ENCODE peak calls at places on chromosomes 16 and 17, in six cellular contexts. X is Peyer's patch, Y is left lung, D is neural progenitor cell, L is right atrium auricular region, V is IMR-90. C is an unnamed sample.
A peak's percentile ranks its signal among the peaks of the same experiment; 100 is the strongest.

GRCh38 chr16:47258874-47259461 is 115.2 kb upstream of the NETO2 start:
- DNase-seq in X (no peak), Y (no peak), D (peak; percentile 37), L (no peak), V (peak; percentile 14), C (no peak)

GRCh38 chr16:57091200-57091989 is 988 bp upstream of the CPNE2 start:
- DNase-seq in X (peak; percentile 62), Y (peak; percentile 83), D (peak; percentile 31), L (peak; percentile 67), V (peak; percentile 53), C (no peak)

GRCh38 chr17:31381165-31381668 is 10.3 kb upstream of the RAB11FIP4 start:
- DNase-seq in X (no peak), Y (no peak), D (no peak), L (no peak), V (no peak), C (no peak)

GRCh38 chr17:77700165-77700881 is 258.2 kb upstream of the TNRC6C start:
- DNase-seq in X (peak; percentile 38), Y (no peak), D (no peak), L (no peak), V (no peak), C (no peak)

GRCh38 chr17:44543213-44543904 is 13.9 kb upstream of the FZD2 start:
- DNase-seq in X (no peak), Y (no peak), D (peak; percentile 90), L (no peak), V (peak; percentile 96), C (no peak)

GRCh38 chr16:75203106-75203505 is 3.9 kb downstream of the CTRB2 start:
- DNase-seq in X (no peak), Y (peak; percentile 65), D (no peak), L (no peak), V (no peak), C (no peak)

GRCh38 chr16:57532251-57532625 is 4.1 kb downstream of the CCDC102A start:
- DNase-seq in X (peak; percentile 39), Y (peak; percentile 20), D (no peak), L (no peak), V (no peak), C (no peak)

GRCh38 chr17:68591583-68591982 is 9.6 kb downstream of the FAM20A start:
- DNase-seq in X (no peak), Y (no peak), D (peak; percentile 38), L (no peak), V (no peak), C (no peak)

GRCh38 chr16:2954228-2954627 is 9.8 kb upstream of the KREMEN2 start:
- DNase-seq in X (no peak), Y (no peak), D (no peak), L (no peak), V (no peak), C (no peak)

GRCh38 chr16:56971768-56972043 is 10.0 kb downstream of the CETP start:
- DNase-seq in X (no peak), Y (no peak), D (no peak), L (no peak), V (no peak), C (no peak)

GRCh38 chr16:1054660-1055556 is 17.6 kb upstream of the SSTR5 start:
- DNase-seq in X (peak; percentile 59), Y (no peak), D (peak; percentile 92), L (no peak), V (peak; percentile 29), C (no peak)

GRCh38 chr16:3022697-3023414 is 886 bp downstream of the HCFC1R1 start:
- DNase-seq in X (no peak), Y (no peak), D (no peak), L (no peak), V (peak; percentile 20), C (no peak)

GRCh38 chr16:12458591-12459400 is 344.9 kb downstream of the CPPED1 start:
- DNase-seq in X (peak; percentile 56), Y (peak; percentile 87), D (no peak), L (no peak), V (no peak), C (no peak)

GRCh38 chr17:81509048-81509686 is 3.4 kb downstream of the ACTG1 start:
- DNase-seq in X (peak; percentile 71), Y (peak; percentile 14), D (no peak), L (no peak), V (no peak), C (no peak)

GRCh38 chr17:38605852-38606645 is at the start of gene SRCIN1:
- DNase-seq in X (peak; percentile 81), Y (peak; percentile 83), D (peak; percentile 86), L (no peak), V (peak; percentile 2), C (no peak)

GRCh38 chr16:80743772-80744171 is 60.6 kb downstream of the CDYL2 start:
- DNase-seq in X (no peak), Y (no peak), D (no peak), L (no peak), V (peak; percentile 2), C (no peak)

GRCh38 chr17:45867702-45868101 is 23.0 kb downstream of the SPPL2C start:
- DNase-seq in X (no peak), Y (no peak), D (no peak), L (no peak), V (no peak), C (no peak)

GRCh38 chr16:69644790-69645189 is 79.0 kb downstream of the NFAT5 start:
- DNase-seq in X (no peak), Y (no peak), D (no peak), L (no peak), V (no peak), C (no peak)

GRCh38 chr17:17417718-17418151 is 59.1 kb upstream of the MED9 start:
- DNase-seq in X (peak; percentile 84), Y (no peak), D (no peak), L (no peak), V (no peak), C (no peak)

GRCh38 chr17:32265192-32265895 is at the start of gene RHBDL3:
- DNase-seq in X (no peak), Y (peak; percentile 75), D (peak; percentile 67), L (no peak), V (no peak), C (no peak)

DNA sequence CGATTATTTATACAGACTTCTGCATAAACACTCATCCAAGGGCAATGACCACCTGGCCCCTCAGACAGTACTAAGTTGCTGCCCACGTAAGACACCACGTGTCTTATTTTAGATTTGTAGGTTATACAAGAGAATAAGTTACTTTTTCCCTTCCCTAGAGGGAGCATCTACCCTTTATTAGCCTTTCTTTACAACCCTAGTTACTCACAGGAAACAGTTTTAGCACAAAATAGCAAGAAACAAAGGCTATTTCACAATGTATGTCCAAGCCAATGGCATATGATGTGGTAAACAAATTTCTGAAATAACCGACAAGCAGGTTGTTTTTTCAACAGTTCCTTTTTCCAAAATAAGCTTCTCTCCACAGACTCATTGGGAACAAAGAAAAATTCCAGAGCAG is 50.1 kb upstream of the ERN1 start:
- DNase-seq in X (no peak), Y (no peak), D (no peak), L (no peak), V (peak; percentile 58), C (no peak)
- H3K4me1 ChIP-seq in X (no peaks in the 10 kb centered on the region), Y (peaks cover 16% of the 10 kb centered on the region), D (no peaks in the 10 kb centered on the region), L (peaks cover 35% of the 10 kb centered on the region), V (peaks cover 9% of the 10 kb centered on the region), C (no peaks in the 10 kb centered on the region)

DNA sequence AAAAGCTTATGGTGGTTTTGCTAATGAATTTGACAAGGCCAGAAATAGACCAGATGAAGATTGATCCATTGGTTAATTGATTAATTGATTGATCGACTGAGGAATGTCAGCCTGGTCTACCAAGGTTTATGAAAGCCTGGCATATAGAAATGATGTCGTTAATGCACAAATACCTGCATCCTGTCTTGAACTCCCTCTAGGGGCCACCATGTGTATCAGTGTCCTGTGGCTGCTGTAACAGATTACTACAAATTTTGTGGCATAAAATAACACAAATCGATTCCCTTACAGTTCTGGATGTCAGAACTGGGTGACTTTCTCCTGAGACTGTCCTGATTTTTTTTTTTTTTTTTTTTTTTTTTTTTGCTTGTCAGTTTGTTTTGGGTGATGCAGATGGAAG is 553.2 kb downstream of the MAF start:
- DNase-seq in X (no peak), Y (no peak), D (no peak), L (no peak), V (no peak), C (no peak)
- TF ChIP-seq CTCF in X (peak; percentile 61), Y (peak; percentile 48), D (peak; percentile 63), L (no peak), V (no peak), C (peak; percentile 72)

DNA sequence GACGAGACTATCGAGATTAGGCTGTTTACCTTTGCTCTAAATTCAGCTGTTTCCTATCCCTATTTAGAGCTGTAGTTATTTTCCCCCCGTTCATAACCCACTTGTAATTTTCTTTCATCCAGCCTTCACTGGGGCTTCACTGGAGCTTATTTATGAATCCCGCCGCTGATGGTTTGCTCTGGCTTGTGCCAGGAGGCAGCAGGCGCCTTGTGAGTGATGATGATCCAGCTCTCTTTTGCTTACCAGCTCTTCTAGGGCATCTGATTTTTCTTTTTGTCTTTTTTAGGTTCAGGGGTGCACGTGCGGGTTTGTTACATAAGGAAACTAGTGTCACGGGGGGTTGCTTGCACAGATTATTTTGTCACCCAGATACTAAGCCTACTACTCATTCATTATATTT is 37.4 kb upstream of the CDH13 start:
- DNase-seq in X (no peak), Y (no peak), D (no peak), L (no peak), V (no peak), C (no peak)
- H3K4me1 ChIP-seq in X (no peaks in the 10 kb centered on the region), Y (no peaks in the 10 kb centered on the region), D (no peaks in the 10 kb centered on the region), L (no peaks in the 10 kb centered on the region), V (no peaks in the 10 kb centered on the region), C (no peaks in the 10 kb centered on the region)

GRCh38 chr16:11034005-11034404 is 89.6 kb downstream of the CLEC16A start:
- DNase-seq in X (no peak), Y (no peak), D (no peak), L (no peak), V (peak; percentile 92), C (no peak)

GRCh38 chr16:11032922-11033291 is 88.5 kb downstream of the CLEC16A start:
- DNase-seq in X (no peak), Y (no peak), D (peak; percentile 73), L (peak; percentile 73), V (peak; percentile 80), C (no peak)

GRCh38 chr16:11030990-11031510 is 86.7 kb downstream of the CLEC16A start:
- DNase-seq in X (no peak), Y (no peak), D (no peak), L (no peak), V (no peak), C (no peak)

GRCh38 chr16:11034481-11034931 is 90.1 kb downstream of the CLEC16A start:
- DNase-seq in X (no peak), Y (no peak), D (no peak), L (no peak), V (peak; percentile 24), C (no peak)

DNA sequence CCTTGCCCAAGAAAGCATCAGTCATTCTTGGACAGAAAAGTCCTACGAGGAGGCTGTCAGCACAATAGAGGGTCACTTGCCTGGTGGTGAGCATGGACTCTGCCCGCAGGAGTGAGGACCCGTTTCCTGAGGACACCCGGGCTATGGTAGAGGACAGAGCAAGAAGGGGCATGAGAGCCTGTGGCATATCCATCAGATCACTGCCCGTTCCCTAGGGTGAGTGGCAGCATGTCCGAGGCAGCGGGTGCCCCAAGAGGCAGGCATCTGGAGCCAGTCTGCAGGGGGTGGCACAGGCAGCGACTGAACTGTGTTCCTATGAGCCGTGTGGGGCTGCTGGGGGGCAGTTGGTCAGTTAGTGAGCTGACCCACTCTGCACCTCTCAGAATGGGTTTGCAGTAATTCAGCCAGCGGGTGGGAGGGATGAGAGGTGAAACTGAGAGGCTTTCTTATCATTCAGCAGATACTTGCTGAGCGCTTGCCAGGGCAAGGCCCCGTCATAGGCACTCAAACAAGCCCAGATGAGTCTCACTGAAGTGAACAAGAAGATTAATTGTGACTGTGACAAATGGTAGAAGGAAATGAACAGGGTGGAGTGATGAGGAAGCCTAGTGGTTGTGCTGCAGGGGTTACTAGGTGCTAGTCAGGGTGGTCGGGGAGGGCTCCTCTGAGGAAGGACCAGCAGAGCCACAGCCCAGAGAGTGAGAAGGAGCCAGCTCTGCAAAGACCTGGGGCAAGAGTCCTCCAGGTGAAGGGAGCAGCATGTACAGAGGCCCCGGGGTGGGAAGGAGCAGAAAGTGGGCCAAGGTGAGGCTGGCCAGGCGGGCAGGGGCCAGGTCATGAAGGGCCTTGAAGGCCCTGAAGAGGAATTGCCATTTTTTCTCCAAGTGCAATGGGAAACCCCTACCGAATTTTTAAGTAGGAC is 87.9 kb downstream of the CLEC16A start:
- DNase-seq in X (no peak), Y (no peak), D (no peak), L (no peak), V (no peak), C (no peak)
- TF ChIP-seq CTCF in X (no peak), Y (no peak), D (no peak), L (no peak), V (no peak), C (no peak)